ENCODE peak calls at places on chromosomes 16 and 17, in five cellular contexts. Z, C, P, Y and I are unnamed samples.

GRCh38 chr17:44915321-44915726 is at the start of gene GFAP:
- DNase-seq in Y (no peak), Z (no peak), P (no peak), C (no peak), I (no peak)

GRCh38 chr16:4315185-4316102 is at the start of gene GLIS2:
- DNase-seq in C (no peak), Y (no peak), P (peak), Z (no peak), I (peak)

GRCh38 chr16:15548482-15548891 is 94.5 kb downstream of the MARF1 start:
- DNase-seq in C (no peak), P (no peak), Z (no peak), Y (no peak), I (no peak)

GRCh38 chr17:55577687-55578086 is 66.4 kb upstream of the SMIM36 start:
- DNase-seq in Z (no peak), P (peak), Y (no peak), C (no peak), I (peak)

GRCh38 chr16:50602531-50603205 is 54.5 kb downstream of the NKD1 start:
- DNase-seq in P (no peak), C (no peak), Y (no peak), Z (no peak), I (no peak)

GRCh38 chr17:79624658-79625478 is 14.0 kb upstream of the RBFOX3 start:
- DNase-seq in P (no peak), Y (no peak), C (no peak), Z (no peak), I (no peak)

GRCh38 chr17:10758062-10758461 is 28.2 kb upstream of the TMEM220 start:
- DNase-seq in C (no peak), Y (no peak), Z (no peak), P (no peak), I (no peak)

GRCh38 chr17:2980211-2980903 is 83.0 kb downstream of the OR1D5 start:
- DNase-seq in Y (no peak), C (no peak), P (no peak), Z (no peak), I (no peak)

GRCh38 chr17:37648555-37648954 is 5.3 kb upstream of the DDX52 start:
- DNase-seq in Z (no peak), Y (no peak), C (no peak), P (no peak), I (no peak)

GRCh38 chr17:5257124-5257523 is 22.5 kb upstream of the SCIMP start:
- DNase-seq in P (no peak), C (no peak), Z (no peak), Y (no peak), I (no peak)

GRCh38 chr17:32240745-32241144 is 24.9 kb upstream of the RHBDL3 start:
- DNase-seq in Y (no peak), P (no peak), Z (no peak), C (no peak), I (no peak)

GRCh38 chr16:50103764-50104163 is 38.0 kb downstream of the HEATR3 start:
- DNase-seq in Y (no peak), Z (no peak), P (no peak), C (no peak), I (no peak)

GRCh38 chr17:31475378-31476162 is 84.1 kb downstream of the RAB11FIP4 start:
- DNase-seq in Y (no peak), C (no peak), Z (no peak), P (no peak), I (no peak)

GRCh38 chr16:4682616-4683254 is 10.6 kb upstream of the NUDT16L1 start:
- DNase-seq in P (peak), C (peak), Z (no peak), Y (no peak), I (no peak)

GRCh38 chr16:48556913-48557351 is 53.0 kb downstream of the N4BP1 start:
- DNase-seq in P (no peak), Y (no peak), C (no peak), Z (no peak), I (no peak)

GRCh38 chr16:23014592-23014991 is 134.7 kb downstream of the USP31 start:
- DNase-seq in C (no peak), Y (no peak), Z (no peak), P (no peak), I (no peak)

GRCh38 chr17:43695968-43696865 is 34.5 kb upstream of the MEOX1 start:
- DNase-seq in Y (no peak), C (peak), Z (no peak), P (no peak), I (no peak)

GRCh38 chr16:22428654-22429053 is 54.2 kb upstream of the CDR2 start:
- DNase-seq in Z (no peak), Y (no peak), C (no peak), P (no peak), I (no peak)

GRCh38 chr16:51228097-51228659 is 77.1 kb upstream of the SALL1 start:
- DNase-seq in C (no peak), P (no peak), Y (no peak), Z (no peak), I (no peak)

GRCh38 chr16:62657116-62657515 is 620.9 kb upstream of the CDH8 start:
- DNase-seq in P (no peak), C (no peak), Y (no peak), Z (no peak), I (no peak)

GRCh38 chr17:59680314-59680713 is 26.9 kb downstream of the PTRH2 start:
- DNase-seq in C (no peak), Y (no peak), Z (no peak), P (no peak), I (no peak)

GRCh38 chr16:66693088-66693487 is 3.5 kb downstream of the CMTM4 start:
- DNase-seq in Z (no peak), C (no peak), Y (no peak), P (no peak), I (no peak)

GRCh38 chr16:86529160-86529559 is 18.8 kb downstream of the FOXF1 start:
- DNase-seq in Z (no peak), C (no peak), Y (no peak), P (no peak), I (no peak)

GRCh38 chr17:45584092-45585036 is 93.8 kb upstream of the PLEKHM1 start:
- DNase-seq in C (peak), Z (peak), Y (no peak), P (no peak), I (peak)

GRCh38 chr17:27577124-27577761 is 53.7 kb upstream of the LGALS9 start:
- DNase-seq in P (no peak), C (peak), Z (no peak), Y (no peak), I (no peak)

GRCh38 chr16:46763147-46763546 is 15.0 kb upstream of the MYLK3 start:
- DNase-seq in C (peak), Y (no peak), P (no peak), Z (no peak), I (no peak)

GRCh38 chr16:12486386-12486785 is 317.3 kb downstream of the CPPED1 start:
- DNase-seq in C (no peak), Z (no peak), P (no peak), Y (no peak), I (no peak)